ENCODE peak calls at places on chromosome 2, in four cellular contexts. P, R, K and N are unnamed samples.

GRCh38 chr2:241036397-241036963 is 38.1 kb downstream of the SNED1 start:
- DNase-seq in P (no peak), R (no peak), K (peak), N (no peak)

GRCh38 chr2:183195397-183195796 is 71.2 kb downstream of the NUP35 start:
- DNase-seq in P (no peak), R (no peak), K (no peak), N (no peak)

GRCh38 chr2:145068509-145068908 is 548.6 kb upstream of the ZEB2 start:
- DNase-seq in P (no peak), R (no peak), K (no peak), N (no peak)

GRCh38 chr2:28694364-28694763 is 57.3 kb upstream of the PPP1CB start:
- DNase-seq in P (no peak), R (no peak), K (no peak), N (peak)

GRCh38 chr2:46002507-46002883 is 294.7 kb upstream of the EPAS1 start:
- DNase-seq in P (peak), R (no peak), K (no peak), N (no peak)

GRCh38 chr2:20175267-20175666 is 49.7 kb downstream of the SDC1 start:
- DNase-seq in P (no peak), R (no peak), K (no peak), N (no peak)

GRCh38 chr2:98518106-98518505 is 73.4 kb downstream of the INPP4A start:
- DNase-seq in P (peak), R (no peak), K (peak), N (no peak)

GRCh38 chr2:140185076-140185475 is 1404.9 kb upstream of the NXPH2 start:
- DNase-seq in P (no peak), R (no peak), K (no peak), N (no peak)

GRCh38 chr2:62306751-62307468 is 111.0 kb downstream of the B3GNT2 start:
- DNase-seq in P (peak), R (no peak), K (peak), N (peak)

GRCh38 chr2:108591163-108591562 is 56.9 kb downstream of the LIMS1 start:
- DNase-seq in P (no peak), R (no peak), K (no peak), N (no peak)

GRCh38 chr2:164182116-164182637 is 439.1 kb downstream of the GRB14 start:
- DNase-seq in P (no peak), R (no peak), K (no peak), N (no peak)

GRCh38 chr2:225100856-225101294 is 58.6 kb upstream of the DOCK10 start:
- DNase-seq in P (peak), R (no peak), K (no peak), N (no peak)

GRCh38 chr2:206531996-206532543 is 88.7 kb downstream of the ADAM23 start:
- DNase-seq in P (no peak), R (no peak), K (no peak), N (no peak)

GRCh38 chr2:102703748-102704147 is 58.1 kb upstream of the TMEM182 start:
- DNase-seq in P (peak), R (no peak), K (no peak), N (peak)

GRCh38 chr2:164840930-164841718 is 499 bp downstream of the COBLL1 start:
- DNase-seq in P (peak), R (peak), K (no peak), N (peak)

GRCh38 chr2:10620481-10620880 is 69.3 kb downstream of the NOL10 start:
- DNase-seq in P (peak), R (no peak), K (no peak), N (no peak)

GRCh38 chr2:126543081-126543480 is 112.9 kb upstream of the GYPC start:
- DNase-seq in P (no peak), R (no peak), K (no peak), N (no peak)

GRCh38 chr2:67733517-67733916 is 329.3 kb downstream of the C1D start:
- DNase-seq in P (peak), R (peak), K (no peak), N (no peak)

GRCh38 chr2:50143822-50144575 is 887.9 kb downstream of the NRXN1 start:
- DNase-seq in P (peak), R (no peak), K (no peak), N (peak)

GRCh38 chr2:176172007-176172747 is 15.1 kb downstream of the HOXD3 start:
- DNase-seq in P (no peak), R (no peak), K (no peak), N (no peak)

GRCh38 chr2:144999040-144999875 is 479.3 kb upstream of the ZEB2 start:
- DNase-seq in P (peak), R (no peak), K (no peak), N (no peak)

GRCh38 chr2:235669983-235670962 is 176.4 kb downstream of the AGAP1 start:
- DNase-seq in P (peak), R (no peak), K (no peak), N (peak)

GRCh38 chr2:17910971-17911370 is 32.5 kb downstream of the KCNS3 start:
- DNase-seq in P (no peak), R (no peak), K (no peak), N (no peak)

GRCh38 chr2:130728549-130729310 is at the start of gene GPR148:
- DNase-seq in P (no peak), R (no peak), K (no peak), N (no peak)

GRCh38 chr2:215693269-215693998 is 257.6 kb upstream of the FN1 start:
- DNase-seq in P (peak), R (no peak), K (no peak), N (no peak)

GRCh38 chr2:81194176-81194575 is 889.6 kb upstream of the LRRTM1 start:
- DNase-seq in P (no peak), R (no peak), K (no peak), N (no peak)

GRCh38 chr2:8154270-8154669 is 527.6 kb upstream of the ID2 start:
- DNase-seq in P (no peak), R (no peak), K (no peak), N (no peak)

GRCh38 chr2:3399403-3399802 is 19.9 kb downstream of the TRAPPC12 start:
- DNase-seq in P (no peak), R (no peak), K (no peak), N (no peak)

GRCh38 chr2:205743982-205744644 is 61.8 kb downstream of the NRP2 start:
- DNase-seq in P (no peak), R (no peak), K (no peak), N (no peak)

GRCh38 chr2:21658907-21659306 is 535.1 kb downstream of the TDRD15 start:
- DNase-seq in P (peak), R (no peak), K (no peak), N (no peak)

GRCh38 chr2:8633186-8633734 is 48.6 kb upstream of the ID2 start:
- DNase-seq in P (peak), R (no peak), K (no peak), N (no peak)

GRCh38 chr2:133841905-133842304 is 273.6 kb upstream of the NCKAP5 start:
- DNase-seq in P (peak), R (no peak), K (no peak), N (no peak)

GRCh38 chr2:168666339-168666738 is 136.1 kb upstream of the NOSTRIN start:
- DNase-seq in P (no peak), R (no peak), K (no peak), N (no peak)

GRCh38 chr2:219570194-219570923 is 980 bp downstream of the OBSL1 start:
- DNase-seq in P (peak), R (no peak), K (no peak), N (no peak)

GRCh38 chr2:187544371-187545080 is 9.7 kb downstream of the TFPI start:
- DNase-seq in P (peak), R (peak), K (no peak), N (peak)